ENCODE peak calls at places on chromosomes 6 and 20, in nine cellular contexts. M is stomach, J is ovary, T is spleen, K is neural progenitor cell, D is cardiac muscle cell, L is SJSA1, F is astrocyte, E is upper lobe of right lung. C is an unnamed sample.

GRCh38 chr20:11153819-11154218 is 480.0 kb upstream of the JAG1 start:
- DNase-seq in M (no peak), J (no peak), T (no peak), K (no peak), D (no peak), L (no peak), F (peak; percentile 66), E (no peak), C (no peak)

GRCh38 chr6:155123520-155123919 is 128.4 kb downstream of the TIAM2 start:
- DNase-seq in M (no peak), J (no peak), T (no peak), K (peak; percentile 57), D (no peak), L (no peak), F (no peak), E (no peak), C (no peak)

GRCh38 chr6:36724514-36725385 is 27.1 kb downstream of the RAB44 start:
- DNase-seq in M (peak; percentile 89), J (peak; percentile 68), T (peak; percentile 79), K (peak; percentile 72), D (peak; percentile 77), L (peak; percentile 68), F (peak; percentile 27), E (peak; percentile 84), C (no peak)

GRCh38 chr6:70292144-70292543 is 10.7 kb downstream of the COL9A1 start:
- DNase-seq in M (no peak), J (no peak), T (no peak), K (no peak), D (no peak), L (no peak), F (no peak), E (no peak), C (no peak)

GRCh38 chr6:47200536-47201334 is 109.0 kb downstream of the TNFRSF21 start:
- DNase-seq in M (no peak), J (no peak), T (no peak), K (no peak), D (no peak), L (no peak), F (peak; percentile 22), E (no peak), C (no peak)

GRCh38 chr6:116316772-116317467 is 37.2 kb upstream of the TSPYL1 start:
- DNase-seq in M (no peak), J (peak; percentile 33), T (no peak), K (no peak), D (peak; percentile 21), L (no peak), F (no peak), E (no peak), C (no peak)

GRCh38 chr20:50023116-50023802 is 40.5 kb downstream of the SNAI1 start:
- DNase-seq in M (no peak), J (no peak), T (no peak), K (no peak), D (no peak), L (no peak), F (no peak), E (no peak), C (no peak)

GRCh38 chr6:72850040-72850439 is 228.2 kb downstream of the KCNQ5 start:
- DNase-seq in M (no peak), J (no peak), T (no peak), K (no peak), D (no peak), L (no peak), F (no peak), E (no peak), C (no peak)

GRCh38 chr20:46368902-46369268 is 37.5 kb downstream of the ELMO2 start:
- DNase-seq in M (no peak), J (no peak), T (no peak), K (no peak), D (no peak), L (no peak), F (no peak), E (no peak), C (no peak)

GRCh38 chr6:65707134-65707826 is at the start of gene EYS:
- DNase-seq in M (no peak), J (no peak), T (no peak), K (peak; percentile 9), D (no peak), L (no peak), F (no peak), E (no peak), C (no peak)

GRCh38 chr6:36914227-36914794 is 28.6 kb downstream of the C6orf89 start:
- DNase-seq in M (peak; percentile 62), J (no peak), T (no peak), K (peak; percentile 61), D (no peak), L (no peak), F (no peak), E (no peak), C (peak; percentile 13)

GRCh38 chr6:164612731-164613130 is 696.7 kb downstream of the C6orf118 start:
- DNase-seq in M (no peak), J (no peak), T (no peak), K (peak; percentile 33), D (no peak), L (no peak), F (no peak), E (no peak), C (no peak)

GRCh38 chr6:73514746-73515110 is 6.1 kb downstream of the EEF1A1 start:
- DNase-seq in M (no peak), J (no peak), T (no peak), K (no peak), D (peak; percentile 32), L (no peak), F (no peak), E (no peak), C (no peak)

GRCh38 chr20:31707994-31708744 is 14.5 kb downstream of the BCL2L1 start:
- DNase-seq in M (peak; percentile 80), J (no peak), T (peak; percentile 71), K (no peak), D (no peak), L (no peak), F (no peak), E (peak; percentile 67), C (no peak)

GRCh38 chr6:136249336-136249735 is 775 bp downstream of the MTFR2 start:
- DNase-seq in M (no peak), J (no peak), T (no peak), K (peak; percentile 44), D (no peak), L (no peak), F (no peak), E (no peak), C (no peak)

GRCh38 chr6:14716499-14717146 is 529.2 kb upstream of the JARID2 start:
- DNase-seq in M (no peak), J (no peak), T (no peak), K (no peak), D (no peak), L (no peak), F (no peak), E (no peak), C (no peak)

GRCh38 chr6:149365197-149365596 is 34.9 kb upstream of the SUMO4 start:
- DNase-seq in M (no peak), J (no peak), T (no peak), K (no peak), D (no peak), L (no peak), F (no peak), E (no peak), C (no peak)

GRCh38 chr20:51400051-51400926 is 142.2 kb downstream of the NFATC2 start:
- DNase-seq in M (peak; percentile 32), J (no peak), T (peak; percentile 84), K (no peak), D (no peak), L (no peak), F (no peak), E (peak; percentile 56), C (peak; percentile 45)

GRCh38 chr20:5197270-5197827 is 70.5 kb downstream of the CDS2 start:
- DNase-seq in M (no peak), J (no peak), T (no peak), K (no peak), D (no peak), L (no peak), F (no peak), E (no peak), C (no peak)

GRCh38 chr6:167122041-167122826 is 662 bp upstream of the CCR6 start:
- DNase-seq in M (no peak), J (no peak), T (no peak), K (no peak), D (no peak), L (no peak), F (no peak), E (no peak), C (no peak)

GRCh38 chr6:108946695-108947094 is 98.5 kb downstream of the ARMC2 start:
- DNase-seq in M (no peak), J (peak; percentile 23), T (no peak), K (no peak), D (peak; percentile 59), L (no peak), F (peak; percentile 79), E (no peak), C (no peak)

GRCh38 chr6:36292170-36292569 is 22.3 kb downstream of the PNPLA1 start:
- DNase-seq in M (no peak), J (no peak), T (no peak), K (no peak), D (no peak), L (no peak), F (no peak), E (no peak), C (no peak)

GRCh38 chr6:139877828-139878405 is 503.5 kb upstream of the CITED2 start:
- DNase-seq in M (no peak), J (no peak), T (no peak), K (no peak), D (no peak), L (no peak), F (no peak), E (no peak), C (no peak)

GRCh38 chr6:26629373-26629772 is 30.2 kb downstream of the ZNF322 start:
- DNase-seq in M (no peak), J (no peak), T (no peak), K (no peak), D (no peak), L (no peak), F (no peak), E (no peak), C (no peak)
- H3K9me3 ChIP-seq in M (no peaks in the 10 kb centered on the region), J (no peaks in the 10 kb centered on the region), T (peaks cover 7% of the 10 kb centered on the region), K (peaks cover 4% of the 10 kb centered on the region), D (no peaks in the 10 kb centered on the region), L (no peaks in the 10 kb centered on the region), F (no peaks in the 10 kb centered on the region), E (no peaks in the 10 kb centered on the region), C (peaks cover 3% of the 10 kb centered on the region)

GRCh38 chr6:19231878-19232519 is 605.2 kb upstream of the ID4 start:
- DNase-seq in M (no peak), J (no peak), T (no peak), K (no peak), D (no peak), L (no peak), F (no peak), E (no peak), C (no peak)
- H3K9me3 ChIP-seq in M (no peaks in the 10 kb centered on the region), J (no peaks in the 10 kb centered on the region), T (peaks cover 6% of the 10 kb centered on the region), K (peaks cover 2% of the 10 kb centered on the region), D (no peaks in the 10 kb centered on the region), L (no peaks in the 10 kb centered on the region), F (no peaks in the 10 kb centered on the region), E (no peaks in the 10 kb centered on the region), C (no peaks in the 10 kb centered on the region)

GRCh38 chr6:82488403-82488802 is 124.8 kb downstream of the TPBG start:
- DNase-seq in M (no peak), J (no peak), T (no peak), K (no peak), D (no peak), L (no peak), F (no peak), E (no peak), C (no peak)
- H3K9me3 ChIP-seq in M (peaks cover 20% of the 10 kb centered on the region), J (no peaks in the 10 kb centered on the region), T (peaks cover 53% of the 10 kb centered on the region), K (peaks cover 43% of the 10 kb centered on the region), D (no peaks in the 10 kb centered on the region), L (peaks cover 10% of the 10 kb centered on the region), F (peaks cover 8% of the 10 kb centered on the region), E (peaks cover 8% of the 10 kb centered on the region), C (no peaks in the 10 kb centered on the region)

GRCh38 chr20:15320941-15321340 is 983.5 kb upstream of the FLRT3 start:
- DNase-seq in M (no peak), J (no peak), T (no peak), K (no peak), D (no peak), L (no peak), F (no peak), E (no peak), C (no peak)
- H3K9me3 ChIP-seq in M (no peaks in the 10 kb centered on the region), J (no peaks in the 10 kb centered on the region), T (no peaks in the 10 kb centered on the region), K (no peaks in the 10 kb centered on the region), D (no peaks in the 10 kb centered on the region), L (no peaks in the 10 kb centered on the region), F (no peaks in the 10 kb centered on the region), E (no peaks in the 10 kb centered on the region), C (no peaks in the 10 kb centered on the region)